ENCODE peak calls at places on chromosomes 6 and 20, in five cellular contexts. A, D, I, L and P are unnamed samples.

GRCh38 chr6:44829811-44830210 is 442.3 kb downstream of the CDC5L start:
- DNase-seq in D (no peak), A (no peak), L (no peak), I (no peak), P (no peak)

GRCh38 chr6:47116616-47117015 is 74.5 kb upstream of the ADGRF1 start:
- DNase-seq in D (no peak), A (no peak), I (no peak), L (no peak), P (no peak)

GRCh38 chr6:3343089-3343901 is 84.5 kb downstream of the PSMG4 start:
- DNase-seq in A (no peak), I (no peak), D (no peak), L (no peak), P (no peak)

GRCh38 chr6:4778086-4778485 is 1.9 kb downstream of the CDYL start:
- DNase-seq in I (no peak), A (no peak), L (no peak), D (no peak), P (no peak)

GRCh38 chr6:132715204-132715603 is 1.3 kb upstream of the VNN1 start:
- DNase-seq in D (peak; percentile 11), I (peak; percentile 6), A (peak; percentile 11), L (no peak), P (no peak)

GRCh38 chr20:36709126-36709525 is 36.8 kb downstream of the NDRG3 start:
- DNase-seq in D (no peak), L (no peak), I (no peak), A (no peak), P (no peak)

GRCh38 chr20:40744072-40744471 is 55.0 kb upstream of the MAFB start:
- DNase-seq in A (no peak), I (no peak), L (no peak), D (no peak), P (no peak)

GRCh38 chr6:69937402-69938131 is 71.2 kb downstream of the COL19A1 start:
- DNase-seq in D (no peak), I (no peak), L (no peak), A (no peak), P (no peak)

GRCh38 chr20:32135983-32136515 is 26.5 kb downstream of the TM9SF4 start:
- DNase-seq in D (no peak), I (no peak), A (no peak), L (no peak), P (no peak)

GRCh38 chr6:159107451-159108260 is 61.5 kb upstream of the FNDC1 start:
- DNase-seq in I (no peak), L (peak; percentile 54), D (no peak), A (no peak), P (no peak)

GRCh38 chr6:150126641-150127291 is 16.1 kb upstream of the PPP1R14C start:
- DNase-seq in D (no peak), I (no peak), L (no peak), A (no peak), P (no peak)

GRCh38 chr6:45728674-45729073 is 287.0 kb downstream of the CLIC5 start:
- DNase-seq in D (no peak), A (no peak), L (no peak), I (no peak), P (no peak)

GRCh38 chr6:164106345-164106769 is 691.8 kb downstream of the QKI start:
- DNase-seq in I (no peak), L (no peak), A (no peak), D (no peak), P (no peak)

GRCh38 chr6:140062042-140063041 is 687.9 kb upstream of the CITED2 start:
- DNase-seq in I (no peak), A (no peak), D (peak; percentile 84), L (no peak), P (peak; percentile 46)

GRCh38 chr20:49424536-49424935 is 57.9 kb downstream of the KCNB1 start:
- DNase-seq in D (no peak), I (peak; percentile 89), L (no peak), A (no peak), P (no peak)